ENCODE peak calls at places on chromosomes 3 and 15, in five cellular contexts. B, E, T, X and J are unnamed samples.

GRCh38 chr15:36877796-36878744 is 222.3 kb downstream of the MEIS2 start:
- DNase-seq in E (no peak), X (no peak), B (no peak), T (no peak), J (no peak)

GRCh38 chr15:66389859-66390382 is 3.2 kb downstream of the MAP2K1 start:
- DNase-seq in X (no peak), T (no peak), B (no peak), E (no peak), J (no peak)

GRCh38 chr3:52834871-52835501 is at the start of gene MUSTN1:
- DNase-seq in X (no peak), T (no peak), B (no peak), E (no peak), J (peak; percentile 26)

GRCh38 chr15:70249616-70250015 is 151.9 kb upstream of the TLE3 start:
- DNase-seq in E (no peak), B (no peak), T (no peak), X (no peak), J (no peak)

GRCh38 chr3:29347412-29347811 is 66.5 kb downstream of the RBMS3 start:
- DNase-seq in E (no peak), X (no peak), B (no peak), T (no peak), J (no peak)

GRCh38 chr3:101150504-101150903 is 157.3 kb upstream of the ABI3BP start:
- DNase-seq in E (no peak), X (no peak), B (no peak), T (no peak), J (no peak)

GRCh38 chr15:66425837-66426236 is 39.1 kb downstream of the MAP2K1 start:
- DNase-seq in B (no peak), X (no peak), T (no peak), E (no peak), J (no peak)

GRCh38 chr3:186589856-186590579 is 19.5 kb downstream of the DNAJB11 start:
- DNase-seq in T (no peak), X (no peak), E (no peak), B (no peak), J (no peak)

GRCh38 chr3:134044459-134044858 is 14.7 kb upstream of the SLCO2A1 start:
- DNase-seq in B (no peak), X (no peak), T (no peak), E (no peak), J (no peak)

GRCh38 chr15:57849332-57849731 is 142.8 kb downstream of the POLR2M start:
- DNase-seq in X (no peak), E (no peak), T (no peak), B (no peak), J (no peak)

GRCh38 chr15:42133892-42134502 is 22.4 kb downstream of the PLA2G4F start:
- DNase-seq in B (peak; percentile 68), X (peak; percentile 56), T (peak; percentile 74), E (no peak), J (no peak)

GRCh38 chr3:115758076-115758763 is 134.9 kb downstream of the GAP43 start:
- DNase-seq in E (no peak), X (no peak), B (no peak), T (no peak), J (no peak)

GRCh38 chr3:136250862-136251460 is 821 bp downstream of the PCCB start:
- DNase-seq in X (peak; percentile 10), E (peak; percentile 37), B (peak; percentile 71), T (peak; percentile 65), J (no peak)

GRCh38 chr3:23763040-23763477 is 42.7 kb upstream of the UBE2E1 start:
- DNase-seq in T (no peak), B (no peak), E (no peak), X (no peak), J (no peak)

GRCh38 chr15:68346986-68347385 is 69.4 kb downstream of the FEM1B start:
- DNase-seq in E (no peak), T (no peak), B (no peak), X (no peak), J (no peak)

GRCh38 chr15:27095809-27096580 is 125.0 kb downstream of the GABRG3 start:
- DNase-seq in X (no peak), E (no peak), T (no peak), B (no peak), J (no peak)

GRCh38 chr15:91465696-91466095 is 365.6 kb downstream of the SV2B start:
- DNase-seq in E (no peak), X (no peak), B (no peak), T (peak; percentile 70), J (no peak)

GRCh38 chr15:66085128-66085527 is 168.4 kb downstream of the MEGF11 start:
- DNase-seq in E (no peak), T (no peak), B (no peak), X (no peak), J (no peak)

GRCh38 chr15:81419304-81419943 is 45.4 kb upstream of the TMC3 start:
- DNase-seq in B (no peak), T (no peak), E (no peak), X (no peak), J (no peak)

GRCh38 chr3:37453393-37454391 is 279.3 kb upstream of the LRRFIP2 start:
- DNase-seq in T (peak; percentile 41), E (peak; percentile 42), B (no peak), X (no peak), J (peak; percentile 25)

GRCh38 chr15:62715946-62716345 is 326.6 kb upstream of the TPM1 start:
- DNase-seq in T (no peak), E (no peak), B (no peak), X (no peak), J (no peak)

GRCh38 chr15:45402955-45403892 is 24.9 kb upstream of the GATM start:
- DNase-seq in B (peak; percentile 47), E (no peak), X (no peak), T (peak; percentile 42), J (no peak)

GRCh38 chr3:112604536-112604935 is 36.4 kb downstream of the CCDC80 start:
- DNase-seq in X (no peak), B (no peak), T (no peak), E (no peak), J (no peak)

GRCh38 chr15:47349179-47349578 is 368.1 kb upstream of the SEMA6D start:
- DNase-seq in T (no peak), B (no peak), X (no peak), E (no peak), J (no peak)

GRCh38 chr15:61780278-61780677 is 280.0 kb downstream of the VPS13C start:
- DNase-seq in T (no peak), E (no peak), X (no peak), B (no peak), J (no peak)

GRCh38 chr3:42831321-42831713 is 22.1 kb downstream of the ACKR2 start:
- DNase-seq in B (peak; percentile 74), T (peak; percentile 80), E (peak; percentile 47), X (peak; percentile 78), J (no peak)

GRCh38 chr15:48963524-48964113 is at the start of gene SHC4:
- DNase-seq in E (peak; percentile 51), T (peak; percentile 44), X (no peak), B (peak; percentile 55), J (no peak)

GRCh38 chr3:138049157-138049919 is 39.4 kb downstream of the CLDN18 start:
- DNase-seq in B (no peak), E (no peak), T (no peak), X (no peak), J (no peak)

GRCh38 chr3:138031536-138031935 is 21.6 kb downstream of the CLDN18 start:
- DNase-seq in B (no peak), X (no peak), E (no peak), T (no peak), J (no peak)

GRCh38 chr3:187696036-187696435 is 6.3 kb downstream of the RTP2 start:
- DNase-seq in T (no peak), B (no peak), X (no peak), E (no peak), J (no peak)

GRCh38 chr3:84547971-84548970 is 410.5 kb upstream of the CADM2 start:
- DNase-seq in T (no peak), X (peak; percentile 34), E (no peak), B (no peak), J (no peak)

GRCh38 chr3:16304065-16305010 is 39.3 kb downstream of the OXNAD1 start:
- DNase-seq in T (no peak), E (no peak), X (no peak), B (peak; percentile 73), J (no peak)
- TF ChIP-seq POLR2A in T (no peak), E (no peak), X (no peak), B (no peak), J (no peak)

GRCh38 chr3:57194641-57195040 is 5.1 kb downstream of the HESX1 start:
- DNase-seq in X (no peak), T (no peak), E (no peak), B (no peak), J (no peak)

GRCh38 chr3:57192028-57192427 is 7.8 kb downstream of the HESX1 start:
- DNase-seq in T (no peak), B (no peak), X (no peak), E (no peak), J (no peak)
- TF ChIP-seq CTCF in T (no peak), B (no peak), X (no peak), E (no peak), J (no peak)

DNA sequence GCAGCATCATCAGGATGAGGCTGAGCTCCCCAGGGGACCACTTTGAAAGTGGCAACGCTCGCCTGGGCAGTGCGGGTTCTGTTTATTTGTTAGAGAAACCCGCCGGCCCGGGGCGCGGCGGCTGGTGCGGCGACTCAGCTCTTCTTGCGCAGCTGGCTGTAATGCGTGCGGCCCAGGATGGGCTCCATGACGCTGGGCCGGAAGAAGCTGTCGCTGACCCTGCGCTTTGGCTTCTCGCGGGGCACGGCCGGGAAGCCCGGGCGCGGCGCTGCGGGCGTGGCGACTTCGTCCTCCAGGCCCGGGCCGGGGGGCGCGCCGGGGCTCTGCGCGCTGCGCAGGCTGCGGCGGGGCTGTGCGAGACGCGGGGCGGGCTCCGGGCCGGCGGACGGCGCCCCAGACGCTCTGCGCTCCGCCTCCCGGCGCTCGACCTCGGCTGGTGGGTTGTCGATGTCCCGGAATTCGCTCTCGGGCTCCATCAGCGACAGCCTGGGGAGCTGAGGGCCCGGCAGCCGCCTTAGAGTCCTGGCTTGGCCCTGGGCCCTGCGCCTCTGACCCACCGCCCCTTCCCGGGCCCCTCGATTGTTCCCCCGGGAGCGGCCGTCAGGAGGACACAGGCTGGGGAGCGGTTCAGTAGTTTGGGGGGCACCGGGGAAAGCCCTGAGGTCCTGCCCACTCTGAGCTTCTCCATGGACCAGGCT is 10.3 kb upstream of the KIF7 start:
- DNase-seq in T (peak; percentile 57), E (peak; percentile 18), B (no peak), X (no peak), J (no peak)
- TF ChIP-seq POLR2A in T (no peak), E (peak; percentile 17), B (no peak), X (no peak), J (no peak)

GRCh38 chr3:188830955-188831354 is 340.8 kb upstream of the TPRG1 start:
- DNase-seq in T (no peak), X (no peak), E (no peak), B (no peak), J (no peak)
- TF ChIP-seq CTCF in T (no peak), X (peak; percentile 43), E (no peak), B (no peak), J (no peak)

DNA sequence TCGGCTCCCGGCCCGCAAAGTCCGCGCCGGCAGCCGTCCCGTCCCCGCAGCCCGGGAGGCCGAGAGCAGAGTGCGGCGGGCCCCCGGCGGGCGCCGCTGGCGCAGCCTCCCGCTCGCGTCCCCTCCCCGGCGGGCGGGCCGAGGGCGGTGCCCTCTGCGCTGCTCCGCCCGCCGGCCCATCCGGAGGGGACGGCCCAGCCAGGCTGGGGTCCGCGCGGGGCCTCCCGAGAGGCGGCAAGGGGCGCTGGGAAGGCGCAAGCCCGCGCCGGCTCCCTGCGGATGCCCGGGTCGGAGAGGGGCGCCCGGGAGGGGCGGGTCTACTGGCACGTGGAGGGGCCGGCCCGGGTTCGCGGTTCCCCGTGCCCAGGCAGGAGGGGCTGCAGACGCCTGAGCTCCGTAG is at the start of the genes CLCN2 and POLR2H:
- DNase-seq in T (peak; percentile 50), X (no peak), B (peak; percentile 81), E (peak; percentile 27), J (no peak)
- TF ChIP-seq POLR2A in T (no peak), X (no peak), B (no peak), E (peak; percentile 80), J (peak; percentile 5)

GRCh38 chr3:194602580-194603300 is 30.5 kb downstream of the TMEM44 start:
- DNase-seq in X (no peak), T (no peak), E (no peak), B (no peak), J (no peak)
- TF ChIP-seq CTCF in X (no peak), T (no peak), E (no peak), B (no peak), J (no peak)